ENCODE peak calls at places on chromosome 4, in seven cellular contexts. One of them, this sample, is unnamed.
A peak's percentile ranks its signal among the peaks of the same experiment; 100 is the strongest.

GRCh38 chr4:143721317-143721716 is 20.8 kb upstream of the FREM3 start:
- DNase-seq in tibial artery: no peak
- DNase-seq in esophagus squamous epithelium: no peak
- DNase-seq in fibroblast of lung: no peak
- DNase-seq in astrocyte: no peak
- DNase-seq in K562: no peak
- DNase-seq in ovary: no peak
- DNase-seq in this sample: no peak

GRCh38 chr4:77745792-77746191 is 73.4 kb downstream of the CNOT6L start:
- DNase-seq in tibial artery: no peak
- DNase-seq in esophagus squamous epithelium: no peak
- DNase-seq in fibroblast of lung: no peak
- DNase-seq in astrocyte: no peak
- DNase-seq in K562: no peak
- DNase-seq in ovary: no peak
- DNase-seq in this sample: no peak

GRCh38 chr4:84855774-84856173 is 110.7 kb downstream of the WDFY3 start:
- DNase-seq in tibial artery: peak; percentile 28
- DNase-seq in esophagus squamous epithelium: no peak
- DNase-seq in fibroblast of lung: no peak
- DNase-seq in astrocyte: peak; percentile 12
- DNase-seq in K562: no peak
- DNase-seq in ovary: no peak
- DNase-seq in this sample: no peak

GRCh38 chr4:112978691-112979472 is 70.6 kb upstream of the ANK2 start:
- DNase-seq in tibial artery: no peak
- DNase-seq in esophagus squamous epithelium: no peak
- DNase-seq in fibroblast of lung: peak; percentile 2
- DNase-seq in astrocyte: peak; percentile 18
- DNase-seq in K562: no peak
- DNase-seq in ovary: no peak
- DNase-seq in this sample: no peak

GRCh38 chr4:84968936-84969335 is 2.4 kb upstream of the WDFY3 start:
- DNase-seq in tibial artery: no peak
- DNase-seq in esophagus squamous epithelium: no peak
- DNase-seq in fibroblast of lung: no peak
- DNase-seq in astrocyte: no peak
- DNase-seq in K562: no peak
- DNase-seq in ovary: no peak
- DNase-seq in this sample: no peak

GRCh38 chr4:138507527-138507926 is 265.4 kb upstream of the SLC7A11 start:
- DNase-seq in tibial artery: no peak
- DNase-seq in esophagus squamous epithelium: no peak
- DNase-seq in fibroblast of lung: peak; percentile 33
- DNase-seq in astrocyte: peak; percentile 61
- DNase-seq in K562: no peak
- DNase-seq in ovary: no peak
- DNase-seq in this sample: no peak

GRCh38 chr4:75639124-75639695 is 8.9 kb upstream of the CDKL2 start:
- DNase-seq in tibial artery: no peak
- DNase-seq in esophagus squamous epithelium: no peak
- DNase-seq in fibroblast of lung: no peak
- DNase-seq in astrocyte: no peak
- DNase-seq in K562: no peak
- DNase-seq in ovary: no peak
- DNase-seq in this sample: no peak

GRCh38 chr4:176186721-176187395 is 8.5 kb downstream of the SPATA4 start:
- DNase-seq in tibial artery: no peak
- DNase-seq in esophagus squamous epithelium: no peak
- DNase-seq in fibroblast of lung: peak; percentile 72
- DNase-seq in astrocyte: no peak
- DNase-seq in K562: no peak
- DNase-seq in ovary: no peak
- DNase-seq in this sample: no peak

GRCh38 chr4:55439023-55439422 is 43.3 kb downstream of the TMEM165 start:
- DNase-seq in tibial artery: no peak
- DNase-seq in esophagus squamous epithelium: no peak
- DNase-seq in fibroblast of lung: no peak
- DNase-seq in astrocyte: no peak
- DNase-seq in K562: no peak
- DNase-seq in ovary: no peak
- DNase-seq in this sample: no peak

GRCh38 chr4:16227462-16227868 is 1.2 kb upstream of the TAPT1 start:
- DNase-seq in tibial artery: peak; percentile 34
- DNase-seq in esophagus squamous epithelium: no peak
- DNase-seq in fibroblast of lung: peak; percentile 45
- DNase-seq in astrocyte: peak; percentile 49
- DNase-seq in K562: no peak
- DNase-seq in ovary: peak; percentile 66
- DNase-seq in this sample: no peak

GRCh38 chr4:180058731-180059215 is 2184.4 kb upstream of the TENM3 start:
- DNase-seq in tibial artery: no peak
- DNase-seq in esophagus squamous epithelium: no peak
- DNase-seq in fibroblast of lung: peak; percentile 78
- DNase-seq in astrocyte: peak; percentile 56
- DNase-seq in K562: no peak
- DNase-seq in ovary: peak; percentile 29
- DNase-seq in this sample: no peak

GRCh38 chr4:89992744-89993143 is 98.1 kb downstream of the MMRN1 start:
- DNase-seq in tibial artery: no peak
- DNase-seq in esophagus squamous epithelium: no peak
- DNase-seq in fibroblast of lung: no peak
- DNase-seq in astrocyte: no peak
- DNase-seq in K562: no peak
- DNase-seq in ovary: no peak
- DNase-seq in this sample: no peak

GRCh38 chr4:118113220-118113619 is 78.9 kb downstream of the NDST3 start:
- DNase-seq in tibial artery: no peak
- DNase-seq in esophagus squamous epithelium: no peak
- DNase-seq in fibroblast of lung: peak; percentile 29
- DNase-seq in astrocyte: no peak
- DNase-seq in K562: no peak
- DNase-seq in ovary: no peak
- DNase-seq in this sample: no peak

GRCh38 chr4:762211-763190 is 56.9 kb downstream of the PCGF3 start:
- DNase-seq in tibial artery: no peak
- DNase-seq in esophagus squamous epithelium: no peak
- DNase-seq in fibroblast of lung: no peak
- DNase-seq in astrocyte: peak; percentile 22
- DNase-seq in K562: no peak
- DNase-seq in ovary: no peak
- DNase-seq in this sample: no peak

GRCh38 chr4:109703664-109704351 is 563 bp upstream of the CASP6 start:
- DNase-seq in tibial artery: no peak
- DNase-seq in esophagus squamous epithelium: no peak
- DNase-seq in fibroblast of lung: peak; percentile 28
- DNase-seq in astrocyte: no peak
- DNase-seq in K562: no peak
- DNase-seq in ovary: no peak
- DNase-seq in this sample: no peak

GRCh38 chr4:100356172-100356571 is 161.7 kb downstream of the EMCN start:
- DNase-seq in tibial artery: no peak
- DNase-seq in esophagus squamous epithelium: no peak
- DNase-seq in fibroblast of lung: no peak
- DNase-seq in astrocyte: no peak
- DNase-seq in K562: no peak
- DNase-seq in ovary: no peak
- DNase-seq in this sample: no peak

GRCh38 chr4:29581469-29581868 is 1138.7 kb upstream of the PCDH7 start:
- DNase-seq in tibial artery: no peak
- DNase-seq in esophagus squamous epithelium: no peak
- DNase-seq in fibroblast of lung: peak; percentile 39
- DNase-seq in astrocyte: peak; percentile 1
- DNase-seq in K562: no peak
- DNase-seq in ovary: peak; percentile 16
- DNase-seq in this sample: no peak

GRCh38 chr4:3775011-3775410 is 8.8 kb downstream of the ADRA2C start:
- DNase-seq in tibial artery: no peak
- DNase-seq in esophagus squamous epithelium: no peak
- DNase-seq in fibroblast of lung: no peak
- DNase-seq in astrocyte: no peak
- DNase-seq in K562: no peak
- DNase-seq in ovary: no peak
- DNase-seq in this sample: no peak

GRCh38 chr4:25859429-25860148 is 3.2 kb downstream of the SEL1L3 start:
- DNase-seq in tibial artery: no peak
- DNase-seq in esophagus squamous epithelium: no peak
- DNase-seq in fibroblast of lung: no peak
- DNase-seq in astrocyte: peak; percentile 46
- DNase-seq in K562: no peak
- DNase-seq in ovary: no peak
- DNase-seq in this sample: no peak

GRCh38 chr4:125043453-125043852 is 271.3 kb upstream of the FAT4 start:
- DNase-seq in tibial artery: no peak
- DNase-seq in esophagus squamous epithelium: no peak
- DNase-seq in fibroblast of lung: peak; percentile 61
- DNase-seq in astrocyte: peak; percentile 30
- DNase-seq in K562: no peak
- DNase-seq in ovary: no peak
- DNase-seq in this sample: no peak

GRCh38 chr4:176436500-176436973 is 116.8 kb downstream of the SPCS3 start:
- DNase-seq in tibial artery: no peak
- DNase-seq in esophagus squamous epithelium: no peak
- DNase-seq in fibroblast of lung: peak; percentile 58
- DNase-seq in astrocyte: peak; percentile 96
- DNase-seq in K562: no peak
- DNase-seq in ovary: no peak
- DNase-seq in this sample: no peak

GRCh38 chr4:53490965-53491622 is 100.2 kb downstream of the LNX1 start:
- DNase-seq in tibial artery: peak; percentile 69
- DNase-seq in esophagus squamous epithelium: no peak
- DNase-seq in fibroblast of lung: peak; percentile 95
- DNase-seq in astrocyte: peak; percentile 82
- DNase-seq in K562: peak; percentile 52
- DNase-seq in ovary: no peak
- DNase-seq in this sample: no peak

GRCh38 chr4:184534511-184535391 is 60.4 kb upstream of the IRF2 start:
- DNase-seq in tibial artery: no peak
- DNase-seq in esophagus squamous epithelium: no peak
- DNase-seq in fibroblast of lung: peak; percentile 70
- DNase-seq in astrocyte: peak; percentile 73
- DNase-seq in K562: peak; percentile 23
- DNase-seq in ovary: no peak
- DNase-seq in this sample: no peak

GRCh38 chr4:121376541-121376940 is 4.3 kb downstream of the QRFPR start:
- DNase-seq in tibial artery: no peak
- DNase-seq in esophagus squamous epithelium: no peak
- DNase-seq in fibroblast of lung: no peak
- DNase-seq in astrocyte: no peak
- DNase-seq in K562: no peak
- DNase-seq in ovary: no peak
- DNase-seq in this sample: no peak

GRCh38 chr4:153757407-153757806 is 2.4 kb downstream of the RNF175 start:
- DNase-seq in tibial artery: no peak
- DNase-seq in esophagus squamous epithelium: no peak
- DNase-seq in fibroblast of lung: no peak
- DNase-seq in astrocyte: peak; percentile 30
- DNase-seq in K562: no peak
- DNase-seq in ovary: no peak
- DNase-seq in this sample: no peak

DNA sequence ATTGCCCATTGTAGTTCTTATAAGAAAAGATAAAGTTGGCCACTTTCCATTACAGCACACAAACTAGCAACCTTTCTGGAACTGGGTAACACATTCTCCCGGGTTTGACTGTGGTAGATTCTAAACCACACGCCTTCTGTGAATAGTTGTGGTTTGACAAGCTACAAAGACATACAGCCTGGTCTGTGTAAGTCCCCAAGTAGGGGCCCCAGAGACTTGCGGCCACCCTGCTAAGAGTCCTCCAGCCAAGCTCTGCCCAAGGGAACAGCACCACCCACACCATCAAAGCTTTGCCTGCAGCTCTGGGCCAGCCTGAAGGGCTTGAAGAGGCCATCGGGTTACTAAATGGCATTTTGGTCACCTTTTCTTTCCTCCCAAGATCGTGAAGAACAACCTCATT is 203.4 kb downstream of the MAML3 start:
- DNase-seq in tibial artery: no peak
- DNase-seq in esophagus squamous epithelium: no peak
- DNase-seq in fibroblast of lung: no peak
- DNase-seq in astrocyte: peak; percentile 90
- DNase-seq in K562: no peak
- DNase-seq in ovary: no peak
- DNase-seq in this sample: no peak
- H3K4me1 ChIP-seq in tibial artery: no peaks in the 10 kb centered on the region
- H3K4me1 ChIP-seq in esophagus squamous epithelium: peaks cover 14% of the 10 kb centered on the region
- H3K4me1 ChIP-seq in fibroblast of lung: no peaks in the 10 kb centered on the region
- H3K4me1 ChIP-seq in astrocyte: peaks cover 7% of the 10 kb centered on the region
- H3K4me1 ChIP-seq in K562: no peaks in the 10 kb centered on the region
- H3K4me1 ChIP-seq in ovary: peaks cover 5% of the 10 kb centered on the region
- H3K4me1 ChIP-seq in this sample: peaks cover 2% of the 10 kb centered on the region

GRCh38 chr4:151885123-151885522 is 124.3 kb upstream of the GATB start:
- DNase-seq in tibial artery: no peak
- DNase-seq in esophagus squamous epithelium: no peak
- DNase-seq in fibroblast of lung: no peak
- DNase-seq in astrocyte: no peak
- DNase-seq in K562: no peak
- DNase-seq in ovary: no peak
- DNase-seq in this sample: no peak
- H3K4me1 ChIP-seq in tibial artery: no peaks in the 10 kb centered on the region
- H3K4me1 ChIP-seq in esophagus squamous epithelium: no peaks in the 10 kb centered on the region
- H3K4me1 ChIP-seq in fibroblast of lung: no peaks in the 10 kb centered on the region
- H3K4me1 ChIP-seq in astrocyte: no peaks in the 10 kb centered on the region
- H3K4me1 ChIP-seq in K562: no peaks in the 10 kb centered on the region
- H3K4me1 ChIP-seq in ovary: no peaks in the 10 kb centered on the region
- H3K4me1 ChIP-seq in this sample: no peaks in the 10 kb centered on the region

GRCh38 chr4:128827280-128827679 is 17.8 kb downstream of the JADE1 start:
- DNase-seq in tibial artery: no peak
- DNase-seq in esophagus squamous epithelium: no peak
- DNase-seq in fibroblast of lung: no peak
- DNase-seq in astrocyte: no peak
- DNase-seq in K562: no peak
- DNase-seq in ovary: no peak
- DNase-seq in this sample: no peak

GRCh38 chr4:128823025-128823661 is 13.6 kb downstream of the JADE1 start:
- DNase-seq in tibial artery: no peak
- DNase-seq in esophagus squamous epithelium: no peak
- DNase-seq in fibroblast of lung: peak; percentile 92
- DNase-seq in astrocyte: peak; percentile 96
- DNase-seq in K562: no peak
- DNase-seq in ovary: no peak
- DNase-seq in this sample: no peak

GRCh38 chr4:128820631-128821119 is 11.2 kb downstream of the JADE1 start:
- DNase-seq in tibial artery: no peak
- DNase-seq in esophagus squamous epithelium: no peak
- DNase-seq in fibroblast of lung: no peak
- DNase-seq in astrocyte: no peak
- DNase-seq in K562: no peak
- DNase-seq in ovary: no peak
- DNase-seq in this sample: no peak

GRCh38 chr4:128821151-128821550 is 11.7 kb downstream of the JADE1 start:
- DNase-seq in tibial artery: no peak
- DNase-seq in esophagus squamous epithelium: no peak
- DNase-seq in fibroblast of lung: no peak
- DNase-seq in astrocyte: no peak
- DNase-seq in K562: no peak
- DNase-seq in ovary: no peak
- DNase-seq in this sample: no peak

GRCh38 chr4:128825226-128825625 is 15.7 kb downstream of the JADE1 start:
- DNase-seq in tibial artery: no peak
- DNase-seq in esophagus squamous epithelium: no peak
- DNase-seq in fibroblast of lung: no peak
- DNase-seq in astrocyte: peak; percentile 44
- DNase-seq in K562: peak; percentile 52
- DNase-seq in ovary: no peak
- DNase-seq in this sample: no peak
- H3K4me1 ChIP-seq in tibial artery: no peaks in the 10 kb centered on the region
- H3K4me1 ChIP-seq in esophagus squamous epithelium: peaks cover 34% of the 10 kb centered on the region
- H3K4me1 ChIP-seq in fibroblast of lung: peaks cover 32% of the 10 kb centered on the region
- H3K4me1 ChIP-seq in astrocyte: peaks cover 29% of the 10 kb centered on the region
- H3K4me1 ChIP-seq in K562: peaks cover 12% of the 10 kb centered on the region
- H3K4me1 ChIP-seq in ovary: peaks cover 12% of the 10 kb centered on the region
- H3K4me1 ChIP-seq in this sample: peaks cover 55% of the 10 kb centered on the region

GRCh38 chr4:98657531-98658286 is 702 bp downstream of the TSPAN5 start:
- DNase-seq in tibial artery: peak; percentile 30
- DNase-seq in esophagus squamous epithelium: no peak
- DNase-seq in fibroblast of lung: peak; percentile 75
- DNase-seq in astrocyte: peak; percentile 68
- DNase-seq in K562: peak; percentile 22
- DNase-seq in ovary: peak; percentile 44
- DNase-seq in this sample: no peak
- H3K4me1 ChIP-seq in tibial artery: no peaks in the 10 kb centered on the region
- H3K4me1 ChIP-seq in esophagus squamous epithelium: peaks cover 54% of the 10 kb centered on the region
- H3K4me1 ChIP-seq in fibroblast of lung: peaks cover 19% of the 10 kb centered on the region
- H3K4me1 ChIP-seq in astrocyte: peaks cover 49% of the 10 kb centered on the region
- H3K4me1 ChIP-seq in K562: peaks cover 16% of the 10 kb centered on the region
- H3K4me1 ChIP-seq in ovary: peaks cover 13% of the 10 kb centered on the region
- H3K4me1 ChIP-seq in this sample: peaks cover 45% of the 10 kb centered on the region

This sample was measured in thoracic aorta.